ENCODE peak calls at places on chromosomes 6 and 20, in seven cellular contexts. One of them, this sample, is unnamed.

GRCh38 chr6:43524483-43524961 is 7.6 kb downstream of the POLR1C start:
- DNase-seq in fibroblast of mammary gland: no peak
- DNase-seq in transverse colon: no peak
- DNase-seq in GM23338: no peak
- DNase-seq in colonic mucosa: no peak
- DNase-seq in effector memory CD4-positive, alpha-beta T cell: no peak
- DNase-seq in tibial artery: no peak
- DNase-seq in this sample: peak; percentile 66

GRCh38 chr6:26607434-26608230 is 10.9 kb downstream of the ABT1 start:
- DNase-seq in fibroblast of mammary gland: peak; percentile 59
- DNase-seq in effector memory CD4-positive, alpha-beta T cell: peak; percentile 40
- DNase-seq in GM23338: peak; percentile 83
- DNase-seq in colonic mucosa: peak; percentile 63
- DNase-seq in transverse colon: peak; percentile 57
- DNase-seq in tibial artery: no peak
- DNase-seq in this sample: no peak

GRCh38 chr6:33418690-33419291 is 884 bp upstream of the CUTA start:
- DNase-seq in effector memory CD4-positive, alpha-beta T cell: peak; percentile 76
- DNase-seq in GM23338: peak; percentile 56
- DNase-seq in colonic mucosa: no peak
- DNase-seq in fibroblast of mammary gland: peak; percentile 34
- DNase-seq in tibial artery: no peak
- DNase-seq in transverse colon: no peak
- DNase-seq in this sample: no peak

GRCh38 chr20:10632681-10633509 is 40.9 kb downstream of the JAG1 start:
- DNase-seq in colonic mucosa: no peak
- DNase-seq in tibial artery: no peak
- DNase-seq in transverse colon: no peak
- DNase-seq in effector memory CD4-positive, alpha-beta T cell: no peak
- DNase-seq in fibroblast of mammary gland: no peak
- DNase-seq in GM23338: no peak
- DNase-seq in this sample: peak; percentile 69

GRCh38 chr6:148593130-148593812 is 153.6 kb upstream of the UST start:
- DNase-seq in GM23338: no peak
- DNase-seq in tibial artery: no peak
- DNase-seq in fibroblast of mammary gland: peak; percentile 84
- DNase-seq in transverse colon: no peak
- DNase-seq in colonic mucosa: no peak
- DNase-seq in effector memory CD4-positive, alpha-beta T cell: no peak
- DNase-seq in this sample: no peak

GRCh38 chr6:146700078-146700686 is 101.4 kb downstream of the ADGB start:
- DNase-seq in transverse colon: peak; percentile 78
- DNase-seq in GM23338: peak; percentile 86
- DNase-seq in colonic mucosa: peak; percentile 86
- DNase-seq in tibial artery: peak; percentile 72
- DNase-seq in fibroblast of mammary gland: peak; percentile 87
- DNase-seq in effector memory CD4-positive, alpha-beta T cell: peak; percentile 12
- DNase-seq in this sample: peak; percentile 81

GRCh38 chr6:49939993-49940498 is 23.9 kb downstream of the DEFB114 start:
- DNase-seq in transverse colon: no peak
- DNase-seq in colonic mucosa: no peak
- DNase-seq in tibial artery: no peak
- DNase-seq in fibroblast of mammary gland: no peak
- DNase-seq in GM23338: peak; percentile 19
- DNase-seq in effector memory CD4-positive, alpha-beta T cell: no peak
- DNase-seq in this sample: no peak

GRCh38 chr20:49230575-49231211 is 11.5 kb downstream of the DDX27 start:
- DNase-seq in GM23338: no peak
- DNase-seq in transverse colon: peak; percentile 25
- DNase-seq in tibial artery: peak; percentile 70
- DNase-seq in effector memory CD4-positive, alpha-beta T cell: no peak
- DNase-seq in colonic mucosa: peak; percentile 24
- DNase-seq in fibroblast of mammary gland: no peak
- DNase-seq in this sample: no peak

GRCh38 chr20:31630187-31630790 is 7.4 kb upstream of the COX4I2 start:
- DNase-seq in colonic mucosa: no peak
- DNase-seq in fibroblast of mammary gland: peak; percentile 35
- DNase-seq in transverse colon: no peak
- DNase-seq in tibial artery: no peak
- DNase-seq in GM23338: no peak
- DNase-seq in effector memory CD4-positive, alpha-beta T cell: no peak
- DNase-seq in this sample: no peak

GRCh38 chr20:53142651-53143177 is 170.6 kb downstream of the TSHZ2 start:
- DNase-seq in effector memory CD4-positive, alpha-beta T cell: no peak
- DNase-seq in tibial artery: no peak
- DNase-seq in transverse colon: no peak
- DNase-seq in fibroblast of mammary gland: peak; percentile 28
- DNase-seq in colonic mucosa: no peak
- DNase-seq in GM23338: no peak
- DNase-seq in this sample: no peak

GRCh38 chr6:77290798-77291197 is 172.5 kb downstream of the HTR1B start:
- DNase-seq in transverse colon: no peak
- DNase-seq in GM23338: no peak
- DNase-seq in fibroblast of mammary gland: no peak
- DNase-seq in tibial artery: no peak
- DNase-seq in effector memory CD4-positive, alpha-beta T cell: no peak
- DNase-seq in colonic mucosa: no peak
- DNase-seq in this sample: no peak

GRCh38 chr20:8489094-8489883 is 357.2 kb downstream of the PLCB1 start:
- DNase-seq in effector memory CD4-positive, alpha-beta T cell: no peak
- DNase-seq in colonic mucosa: no peak
- DNase-seq in tibial artery: no peak
- DNase-seq in transverse colon: no peak
- DNase-seq in fibroblast of mammary gland: no peak
- DNase-seq in GM23338: no peak
- DNase-seq in this sample: no peak

GRCh38 chr20:9594284-9594875 is 80.0 kb downstream of the LAMP5 start:
- DNase-seq in colonic mucosa: no peak
- DNase-seq in tibial artery: no peak
- DNase-seq in GM23338: no peak
- DNase-seq in fibroblast of mammary gland: no peak
- DNase-seq in effector memory CD4-positive, alpha-beta T cell: no peak
- DNase-seq in transverse colon: no peak
- DNase-seq in this sample: no peak

GRCh38 chr6:61649845-61650244 is 636.2 kb downstream of the KHDRBS2 start:
- DNase-seq in tibial artery: no peak
- DNase-seq in effector memory CD4-positive, alpha-beta T cell: no peak
- DNase-seq in transverse colon: no peak
- DNase-seq in GM23338: no peak
- DNase-seq in colonic mucosa: no peak
- DNase-seq in fibroblast of mammary gland: no peak
- DNase-seq in this sample: no peak

GRCh38 chr20:32028647-32029372 is 18.6 kb downstream of the CCM2L start:
- DNase-seq in colonic mucosa: no peak
- DNase-seq in transverse colon: no peak
- DNase-seq in effector memory CD4-positive, alpha-beta T cell: no peak
- DNase-seq in fibroblast of mammary gland: no peak
- DNase-seq in GM23338: peak; percentile 62
- DNase-seq in tibial artery: no peak
- DNase-seq in this sample: no peak

GRCh38 chr6:139747154-139747553 is 372.7 kb upstream of the CITED2 start:
- DNase-seq in colonic mucosa: no peak
- DNase-seq in fibroblast of mammary gland: no peak
- DNase-seq in tibial artery: no peak
- DNase-seq in effector memory CD4-positive, alpha-beta T cell: no peak
- DNase-seq in GM23338: no peak
- DNase-seq in transverse colon: no peak
- DNase-seq in this sample: no peak

GRCh38 chr20:24657211-24657610 is 187.8 kb downstream of the SYNDIG1 start:
- DNase-seq in GM23338: no peak
- DNase-seq in tibial artery: peak; percentile 86
- DNase-seq in effector memory CD4-positive, alpha-beta T cell: no peak
- DNase-seq in transverse colon: no peak
- DNase-seq in colonic mucosa: no peak
- DNase-seq in fibroblast of mammary gland: peak; percentile 60
- DNase-seq in this sample: no peak

GRCh38 chr6:16136536-16137450 is 7.9 kb downstream of the MYLIP start:
- DNase-seq in colonic mucosa: no peak
- DNase-seq in GM23338: no peak
- DNase-seq in fibroblast of mammary gland: peak; percentile 91
- DNase-seq in tibial artery: no peak
- DNase-seq in transverse colon: no peak
- DNase-seq in effector memory CD4-positive, alpha-beta T cell: no peak
- DNase-seq in this sample: no peak

GRCh38 chr20:38311100-38311499 is 7.1 kb downstream of the BPI start:
- DNase-seq in fibroblast of mammary gland: no peak
- DNase-seq in transverse colon: no peak
- DNase-seq in effector memory CD4-positive, alpha-beta T cell: no peak
- DNase-seq in colonic mucosa: no peak
- DNase-seq in GM23338: no peak
- DNase-seq in tibial artery: no peak
- DNase-seq in this sample: no peak

GRCh38 chr6:35919827-35920751 is 809 bp downstream of the SRPK1 start:
- DNase-seq in GM23338: peak; percentile 58
- DNase-seq in effector memory CD4-positive, alpha-beta T cell: peak; percentile 26
- DNase-seq in fibroblast of mammary gland: peak; percentile 62
- DNase-seq in tibial artery: no peak
- DNase-seq in colonic mucosa: peak; percentile 77
- DNase-seq in transverse colon: peak; percentile 65
- DNase-seq in this sample: no peak

GRCh38 chr6:8658391-8658790 is 223.0 kb upstream of the SLC35B3 start:
- DNase-seq in fibroblast of mammary gland: no peak
- DNase-seq in GM23338: peak; percentile 4
- DNase-seq in effector memory CD4-positive, alpha-beta T cell: no peak
- DNase-seq in colonic mucosa: no peak
- DNase-seq in transverse colon: no peak
- DNase-seq in tibial artery: no peak
- DNase-seq in this sample: no peak

GRCh38 chr6:37731888-37732287 is 34.2 kb upstream of the MDGA1 start:
- DNase-seq in colonic mucosa: peak; percentile 65
- DNase-seq in transverse colon: peak; percentile 40
- DNase-seq in fibroblast of mammary gland: no peak
- DNase-seq in tibial artery: no peak
- DNase-seq in GM23338: no peak
- DNase-seq in effector memory CD4-positive, alpha-beta T cell: no peak
- DNase-seq in this sample: no peak

DNA sequence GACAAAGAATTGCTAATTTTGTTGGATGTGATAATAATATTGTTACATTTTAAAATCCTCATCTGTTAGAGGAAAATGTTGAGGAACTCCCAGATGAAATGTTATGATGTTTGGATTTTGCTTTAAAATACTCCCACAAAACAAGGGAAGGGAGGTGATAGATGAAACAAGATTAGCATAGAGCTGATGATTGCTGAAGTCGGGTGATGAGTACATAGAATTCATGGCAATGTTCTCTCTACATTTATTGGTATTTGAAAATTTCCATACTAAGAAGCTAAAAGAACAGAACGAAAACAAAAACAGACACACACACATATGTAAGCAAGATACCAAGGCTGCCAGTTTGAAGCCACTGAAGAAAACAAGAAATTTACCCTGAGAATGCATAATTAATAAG is 1.6 kb downstream of the GSTA4 start:
- DNase-seq in fibroblast of mammary gland: peak; percentile 10
- DNase-seq in colonic mucosa: no peak
- DNase-seq in effector memory CD4-positive, alpha-beta T cell: no peak
- DNase-seq in GM23338: no peak
- DNase-seq in transverse colon: no peak
- DNase-seq in tibial artery: no peak
- DNase-seq in this sample: no peak
- H3K4me3 ChIP-seq in fibroblast of mammary gland: peak overlapping the region; percentile 91
- H3K4me3 ChIP-seq in colonic mucosa: peak overlapping the region; percentile 82
- H3K4me3 ChIP-seq in effector memory CD4-positive, alpha-beta T cell: no peak overlapping the region
- H3K4me3 ChIP-seq in GM23338: peak overlapping the region; percentile 66
- H3K4me3 ChIP-seq in transverse colon: peak overlapping the region; percentile 80
- H3K4me3 ChIP-seq in tibial artery: peak overlapping the region; percentile 68
- H3K4me3 ChIP-seq in this sample: no peak overlapping the region

GRCh38 chr6:25017932-25018581 is 82.3 kb upstream of the RIPOR2 start:
- DNase-seq in GM23338: peak; percentile 94
- DNase-seq in colonic mucosa: peak; percentile 48
- DNase-seq in effector memory CD4-positive, alpha-beta T cell: peak; percentile 71
- DNase-seq in transverse colon: peak; percentile 74
- DNase-seq in fibroblast of mammary gland: peak; percentile 81
- DNase-seq in tibial artery: no peak
- DNase-seq in this sample: peak; percentile 76
- H3K4me3 ChIP-seq in GM23338: no peak overlapping the region
- H3K4me3 ChIP-seq in colonic mucosa: no peak overlapping the region
- H3K4me3 ChIP-seq in effector memory CD4-positive, alpha-beta T cell: no peak overlapping the region
- H3K4me3 ChIP-seq in transverse colon: no peak overlapping the region
- H3K4me3 ChIP-seq in fibroblast of mammary gland: no peak overlapping the region
- H3K4me3 ChIP-seq in tibial artery: no peak overlapping the region
- H3K4me3 ChIP-seq in this sample: no peak overlapping the region

GRCh38 chr20:44182135-44182765 is 4.7 kb downstream of the JPH2 start:
- DNase-seq in colonic mucosa: no peak
- DNase-seq in fibroblast of mammary gland: no peak
- DNase-seq in tibial artery: no peak
- DNase-seq in transverse colon: no peak
- DNase-seq in GM23338: no peak
- DNase-seq in effector memory CD4-positive, alpha-beta T cell: no peak
- DNase-seq in this sample: no peak
- H3K4me3 ChIP-seq in colonic mucosa: no peak overlapping the region
- H3K4me3 ChIP-seq in fibroblast of mammary gland: no peak overlapping the region
- H3K4me3 ChIP-seq in tibial artery: peak overlapping the region; percentile 88
- H3K4me3 ChIP-seq in transverse colon: peak overlapping the region; percentile 5
- H3K4me3 ChIP-seq in GM23338: no peak overlapping the region
- H3K4me3 ChIP-seq in effector memory CD4-positive, alpha-beta T cell: no peak overlapping the region
- H3K4me3 ChIP-seq in this sample: no peak overlapping the region

GRCh38 chr6:32190946-32191677 is 1.1 kb upstream of the PBX2 start:
- DNase-seq in colonic mucosa: no peak
- DNase-seq in fibroblast of mammary gland: no peak
- DNase-seq in effector memory CD4-positive, alpha-beta T cell: no peak
- DNase-seq in tibial artery: peak; percentile 68
- DNase-seq in GM23338: no peak
- DNase-seq in transverse colon: no peak
- DNase-seq in this sample: no peak
- H3K4me3 ChIP-seq in colonic mucosa: peak overlapping the region; percentile 69
- H3K4me3 ChIP-seq in fibroblast of mammary gland: no peak overlapping the region
- H3K4me3 ChIP-seq in effector memory CD4-positive, alpha-beta T cell: peak overlapping the region; percentile 96
- H3K4me3 ChIP-seq in tibial artery: peak overlapping the region; percentile 86
- H3K4me3 ChIP-seq in GM23338: no peak overlapping the region
- H3K4me3 ChIP-seq in transverse colon: peak overlapping the region; percentile 95
- H3K4me3 ChIP-seq in this sample: no peak overlapping the region

GRCh38 chr20:60792941-60793340 is 459.1 kb upstream of the CDH4 start:
- DNase-seq in tibial artery: no peak
- DNase-seq in transverse colon: no peak
- DNase-seq in fibroblast of mammary gland: no peak
- DNase-seq in effector memory CD4-positive, alpha-beta T cell: no peak
- DNase-seq in colonic mucosa: no peak
- DNase-seq in GM23338: no peak
- DNase-seq in this sample: no peak
- H3K4me3 ChIP-seq in tibial artery: no peak overlapping the region
- H3K4me3 ChIP-seq in transverse colon: no peak overlapping the region
- H3K4me3 ChIP-seq in fibroblast of mammary gland: no peak overlapping the region
- H3K4me3 ChIP-seq in effector memory CD4-positive, alpha-beta T cell: no peak overlapping the region
- H3K4me3 ChIP-seq in colonic mucosa: no peak overlapping the region
- H3K4me3 ChIP-seq in GM23338: no peak overlapping the region
- H3K4me3 ChIP-seq in this sample: no peak overlapping the region